ENCODE peak calls at places on chromosomes 1 and 21, in eight cellular contexts. D is T-helper 9 cell; W is NCI-H510A treated with DMSO at 0.1 percent for 48 hours; M is uterus; C is A549; U is AG04449; I is activated naive CD4-positive, alpha-beta T cell treated with anti-CD3 and anti-CD28 coated beads for 36 hours; E is NCI-H1694. Z is an unnamed sample.
A peak's percentile ranks its signal among the peaks of the same experiment; 100 is the strongest.

GRCh38 chr21:15848632-15849031 is 118.8 kb downstream of the USP25 start:
- DNase-seq in D (no peak), W (no peak), M (no peak), C (peak; percentile 17), U (peak; percentile 14), I (no peak), E (no peak), Z (no peak)

GRCh38 chr1:10852998-10853520 is 56.6 kb upstream of the CASZ1 start:
- DNase-seq in D (no peak), W (no peak), M (no peak), C (no peak), U (no peak), I (no peak), E (no peak), Z (no peak)

GRCh38 chr21:38950388-38951094 is 144.8 kb downstream of the ETS2 start:
- DNase-seq in D (no peak), W (peak; percentile 85), M (peak; percentile 46), C (peak; percentile 33), U (no peak), I (no peak), E (no peak), Z (no peak)

GRCh38 chr1:107181253-107181977 is 40.6 kb downstream of the NTNG1 start:
- DNase-seq in D (no peak), W (no peak), M (no peak), C (no peak), U (no peak), I (no peak), E (no peak), Z (peak; percentile 48)

GRCh38 chr1:48061162-48062136 is 64.3 kb upstream of the TRABD2B start:
- DNase-seq in D (no peak), W (peak; percentile 82), M (peak; percentile 26), C (peak; percentile 38), U (no peak), I (peak; percentile 59), E (peak; percentile 90), Z (peak; percentile 90)

GRCh38 chr1:7899741-7900140 is 40.9 kb downstream of the TNFRSF9 start:
- DNase-seq in D (no peak), W (no peak), M (no peak), C (no peak), U (no peak), I (no peak), E (no peak), Z (no peak)

GRCh38 chr1:231603598-231604275 is 22.9 kb upstream of the DISC1 start:
- DNase-seq in D (no peak), W (peak; percentile 70), M (peak; percentile 30), C (peak; percentile 79), U (no peak), I (peak; percentile 42), E (peak; percentile 100), Z (peak; percentile 82)

GRCh38 chr1:36096500-36097412 is 8.1 kb downstream of the ADPRS start:
- DNase-seq in D (no peak), W (peak; percentile 86), M (no peak), C (peak; percentile 48), U (no peak), I (no peak), E (no peak), Z (peak; percentile 84)

GRCh38 chr1:175506081-175506480 is 237.3 kb downstream of the TNR start:
- DNase-seq in D (no peak), W (no peak), M (no peak), C (no peak), U (no peak), I (no peak), E (no peak), Z (no peak)

GRCh38 chr1:199619202-199619601 is 408.3 kb upstream of the NR5A2 start:
- DNase-seq in D (no peak), W (no peak), M (no peak), C (no peak), U (no peak), I (no peak), E (no peak), Z (peak; percentile 10)

GRCh38 chr1:213335084-213335483 is 284.0 kb downstream of the RPS6KC1 start:
- DNase-seq in D (no peak), W (peak; percentile 75), M (no peak), C (no peak), U (no peak), I (no peak), E (no peak), Z (no peak)

GRCh38 chr1:16724718-16725438 is 15.4 kb upstream of the RNU1-4 start:
- DNase-seq in D (no peak), W (no peak), M (no peak), C (no peak), U (no peak), I (peak; percentile 2), E (no peak), Z (peak; percentile 90)

GRCh38 chr1:80633947-80634710 is 1166.6 kb upstream of the ADGRL2 start:
- DNase-seq in D (no peak), W (no peak), M (no peak), C (no peak), U (no peak), I (no peak), E (no peak), Z (peak; percentile 4)

GRCh38 chr21:43208561-43209332 is 39.9 kb downstream of the CRYAA start:
- DNase-seq in D (no peak), W (no peak), M (no peak), C (no peak), U (no peak), I (no peak), E (no peak), Z (no peak)

GRCh38 chr1:198577444-198577843 is 37.0 kb upstream of the ATP6V1G3 start:
- DNase-seq in D (no peak), W (no peak), M (no peak), C (no peak), U (peak; percentile 79), I (no peak), E (no peak), Z (no peak)

GRCh38 chr1:34265396-34265795 is 88.7 kb downstream of the C1orf94 start:
- DNase-seq in D (no peak), W (no peak), M (no peak), C (no peak), U (no peak), I (no peak), E (no peak), Z (no peak)

GRCh38 chr1:192749349-192749748 is 59.5 kb upstream of the RGS2 start:
- DNase-seq in D (no peak), W (peak; percentile 56), M (no peak), C (no peak), U (no peak), I (no peak), E (no peak), Z (no peak)

GRCh38 chr1:156368157-156368658 is 803 bp upstream of the RHBG start:
- DNase-seq in D (no peak), W (no peak), M (no peak), C (no peak), U (no peak), I (no peak), E (no peak), Z (no peak)

GRCh38 chr21:27158967-27159366 is 192.1 kb upstream of the ADAMTS5 start:
- DNase-seq in D (no peak), W (no peak), M (no peak), C (no peak), U (no peak), I (no peak), E (no peak), Z (no peak)

GRCh38 chr1:173862769-173863223 is 5.0 kb downstream of the GAS5 start:
- DNase-seq in D (no peak), W (no peak), M (no peak), C (no peak), U (no peak), I (no peak), E (no peak), Z (peak; percentile 58)

GRCh38 chr1:55898191-55898590 is 681.2 kb downstream of the PLPP3 start:
- DNase-seq in D (no peak), W (no peak), M (no peak), C (peak; percentile 38), U (peak; percentile 59), I (no peak), E (no peak), Z (no peak)

GRCh38 chr1:68010094-68010493 is 40.3 kb downstream of the DIRAS3 start:
- DNase-seq in D (no peak), W (peak; percentile 3), M (no peak), C (no peak), U (no peak), I (no peak), E (peak; percentile 33), Z (peak; percentile 40)

GRCh38 chr1:186304982-186305949 is 69.8 kb downstream of the TPR start:
- DNase-seq in D (no peak), W (peak; percentile 29), M (no peak), C (peak; percentile 58), U (no peak), I (peak; percentile 45), E (peak; percentile 43), Z (peak; percentile 73)

GRCh38 chr1:113871597-113872113 is at the start of gene PTPN22:
- DNase-seq in D (peak; percentile 65), W (no peak), M (no peak), C (no peak), U (peak; percentile 37), I (peak; percentile 90), E (no peak), Z (no peak)

GRCh38 chr1:213984387-213985180 is 3.2 kb upstream of the PROX1 start:
- DNase-seq in D (no peak), W (peak; percentile 90), M (no peak), C (no peak), U (no peak), I (no peak), E (no peak), Z (peak; percentile 86)

GRCh38 chr1:111735858-111736544 is 3.2 kb downstream of the INKA2 start:
- DNase-seq in D (no peak), W (peak; percentile 70), M (peak; percentile 11), C (no peak), U (no peak), I (no peak), E (peak; percentile 93), Z (peak; percentile 79)

GRCh38 chr1:24341260-24341659 is 22.1 kb downstream of the GRHL3 start:
- DNase-seq in D (no peak), W (no peak), M (no peak), C (no peak), U (no peak), I (no peak), E (peak; percentile 74), Z (peak; percentile 51)

GRCh38 chr1:112714313-112715263 is 544 bp downstream of the PPM1J start:
- DNase-seq in D (no peak), W (no peak), M (no peak), C (no peak), U (no peak), I (no peak), E (no peak), Z (peak; percentile 74)

GRCh38 chr1:84385347-84385746 is 12.9 kb upstream of the DNASE2B start:
- DNase-seq in D (no peak), W (no peak), M (no peak), C (no peak), U (no peak), I (no peak), E (no peak), Z (no peak)

GRCh38 chr1:116842654-116843053 is 67.1 kb upstream of the PTGFRN start:
- DNase-seq in D (no peak), W (no peak), M (no peak), C (no peak), U (no peak), I (no peak), E (no peak), Z (peak; percentile 37)

GRCh38 chr1:77762072-77762476 is 2.4 kb upstream of the USP33 start:
- DNase-seq in D (no peak), W (no peak), M (no peak), C (peak; percentile 68), U (no peak), I (no peak), E (no peak), Z (no peak)

Z was measured in GM23338.